ENCODE peak calls at places on chromosome 5, in ten cellular contexts. S, Y, E, V, D, W, Q, I, P and M are unnamed samples.

GRCh38 chr5:72167790-72168189 is 60.5 kb downstream of the MAP1B start:
- DNase-seq in D (no peak), Y (no peak), I (no peak), P (no peak), W (peak; percentile 58), S (no peak), Q (no peak), V (no peak), E (peak; percentile 53), M (no peak)

GRCh38 chr5:43676083-43676840 is 73.3 kb downstream of the NNT start:
- DNase-seq in E (no peak), D (peak; percentile 36), P (no peak), S (no peak), I (no peak), V (no peak), Q (no peak), W (no peak), Y (no peak), M (peak; percentile 22)

GRCh38 chr5:127029513-127030258 is 672 bp downstream of the MARCHF3 start:
- DNase-seq in V (peak; percentile 68), E (peak; percentile 41), I (no peak), Q (peak; percentile 66), D (peak; percentile 65), S (peak; percentile 85), P (peak; percentile 50), W (peak; percentile 74), Y (peak; percentile 68), M (peak; percentile 67)

GRCh38 chr5:172454355-172455086 is at the start of gene SH3PXD2B:
- DNase-seq in W (no peak), E (peak; percentile 71), V (no peak), P (no peak), Y (peak; percentile 59), I (no peak), Q (peak; percentile 39), S (peak; percentile 51), D (no peak), M (peak; percentile 16)

GRCh38 chr5:108084105-108084504 is 297.8 kb downstream of the FBXL17 start:
- DNase-seq in S (peak; percentile 21), D (peak; percentile 52), P (no peak), I (no peak), E (no peak), V (no peak), W (no peak), Y (no peak), Q (no peak), M (peak; percentile 52)

GRCh38 chr5:368162-369084 is 46.9 kb downstream of the AHRR start:
- DNase-seq in Q (peak; percentile 78), W (peak; percentile 12), P (no peak), E (no peak), I (no peak), S (no peak), Y (no peak), V (no peak), D (peak; percentile 98), M (no peak)

GRCh38 chr5:128536229-128536860 is 1.7 kb downstream of the FBN2 start:
- DNase-seq in P (no peak), W (no peak), S (peak; percentile 14), Y (no peak), V (no peak), I (no peak), Q (peak; percentile 0), E (no peak), D (peak; percentile 17), M (no peak)

GRCh38 chr5:59335544-59335943 is 558.0 kb downstream of the PDE4D start:
- DNase-seq in V (no peak), E (no peak), Q (no peak), D (no peak), W (no peak), I (no peak), S (no peak), P (no peak), Y (no peak), M (no peak)

GRCh38 chr5:56588636-56589485 is 226.5 kb upstream of the MAP3K1 start:
- DNase-seq in W (no peak), S (no peak), Y (no peak), P (no peak), Q (peak; percentile 81), E (peak; percentile 60), V (peak; percentile 34), I (no peak), D (no peak), M (no peak)

GRCh38 chr5:96605144-96605543 is 57.0 kb upstream of the CAST start:
- DNase-seq in I (no peak), P (no peak), D (no peak), E (no peak), Y (no peak), S (no peak), W (no peak), V (no peak), Q (no peak), M (no peak)

GRCh38 chr5:118327389-118327788 is 661.0 kb downstream of the DTWD2 start:
- DNase-seq in S (no peak), D (no peak), V (peak; percentile 33), Q (no peak), P (no peak), W (no peak), Y (no peak), I (no peak), E (no peak), M (peak; percentile 3)

GRCh38 chr5:146388418-146388817 is 49.8 kb downstream of the POU4F3 start:
- DNase-seq in Q (no peak), Y (no peak), W (no peak), S (no peak), I (no peak), P (no peak), E (no peak), V (no peak), D (peak; percentile 29), M (peak; percentile 2)

GRCh38 chr5:146395233-146395632 is 51.9 kb upstream of the TCERG1 start:
- DNase-seq in S (no peak), Q (no peak), W (no peak), V (no peak), Y (no peak), E (no peak), I (no peak), P (no peak), D (no peak), M (no peak)

GRCh38 chr5:146394486-146394885 is 52.6 kb upstream of the TCERG1 start:
- DNase-seq in S (no peak), W (no peak), V (no peak), Q (no peak), P (no peak), I (no peak), D (no peak), E (no peak), Y (no peak), M (no peak)

DNA sequence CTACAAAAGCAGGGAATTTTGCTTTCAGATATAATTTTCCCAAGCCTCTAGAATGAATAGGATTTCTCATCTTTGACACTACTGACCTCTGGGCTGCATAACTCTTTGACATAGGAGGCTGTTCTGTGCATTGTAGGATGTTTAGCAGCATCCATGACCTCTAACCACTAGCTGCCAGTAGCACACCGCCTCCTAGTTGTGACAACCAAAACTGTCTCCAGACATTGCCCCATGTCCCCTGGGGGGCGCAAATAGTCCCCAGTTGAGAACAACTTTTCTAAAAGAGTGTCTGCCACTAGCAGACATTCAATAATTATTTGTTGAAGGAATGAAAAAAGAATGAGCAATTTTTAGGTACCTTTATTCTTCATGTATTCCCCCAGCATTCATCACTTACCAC is 51.8 kb downstream of the POU4F3 start:
- DNase-seq in S (no peak), Y (peak; percentile 37), D (no peak), W (no peak), P (peak; percentile 6), I (no peak), Q (no peak), E (no peak), V (no peak), M (no peak)
- TF ChIP-seq CTCF in S (no peak), Y (peak; percentile 99), D (no peak), W (no peak), P (peak; percentile 66), I (peak; percentile 99), Q (peak; percentile 60), E (no peak), V (no peak), M (peak; percentile 4)

GRCh38 chr5:131466171-131466766 is 168.8 kb downstream of the RAPGEF6 start:
- DNase-seq in S (no peak), Y (no peak), P (no peak), Q (no peak), V (no peak), D (peak; percentile 95), W (no peak), I (no peak), E (no peak), M (peak; percentile 91)
- H3K36me3 ChIP-seq in S (peaks cover 2% of the 10 kb centered on the region), Y (peaks cover 28% of the 10 kb centered on the region), P (no peaks in the 10 kb centered on the region), Q (peaks cover 2% of the 10 kb centered on the region), V (peaks cover 6% of the 10 kb centered on the region), D (no peaks in the 10 kb centered on the region), W (no peaks in the 10 kb centered on the region), I (no peaks in the 10 kb centered on the region), E (peaks cover 14% of the 10 kb centered on the region), M (no peaks in the 10 kb centered on the region)

GRCh38 chr5:148381906-148382305 is 1.9 kb upstream of the FBXO38 start:
- DNase-seq in E (no peak), W (no peak), D (no peak), P (no peak), Y (no peak), S (no peak), I (no peak), Q (no peak), V (no peak), M (peak; percentile 48)

GRCh38 chr5:148385094-148385493 is 1.3 kb downstream of the FBXO38 start:
- DNase-seq in Y (no peak), D (no peak), Q (no peak), E (no peak), S (no peak), I (no peak), W (no peak), P (no peak), V (no peak), M (no peak)

GRCh38 chr5:148382961-148383360 is 797 bp upstream of the FBXO38 start:
- DNase-seq in P (no peak), V (no peak), Y (no peak), D (no peak), W (no peak), S (peak; percentile 60), Q (no peak), E (no peak), I (no peak), M (no peak)

GRCh38 chr5:148384389-148384756 is 615 bp downstream of the FBXO38 start:
- DNase-seq in Q (no peak), P (no peak), W (no peak), V (no peak), Y (peak; percentile 17), I (no peak), S (no peak), E (no peak), D (no peak), M (no peak)

GRCh38 chr5:148383564-148384388 is at the start of gene FBXO38:
- DNase-seq in S (peak; percentile 97), Y (peak; percentile 98), W (peak; percentile 98), D (peak; percentile 95), E (peak; percentile 98), Q (peak; percentile 93), I (peak; percentile 94), P (peak; percentile 94), V (peak; percentile 97), M (peak; percentile 96)
- TF ChIP-seq CTCF in S (no peak), Y (peak; percentile 22), W (peak; percentile 3), D (no peak), E (peak; percentile 22), Q (peak; percentile 12), I (no peak), P (no peak), V (no peak), M (peak; percentile 22)

DNA sequence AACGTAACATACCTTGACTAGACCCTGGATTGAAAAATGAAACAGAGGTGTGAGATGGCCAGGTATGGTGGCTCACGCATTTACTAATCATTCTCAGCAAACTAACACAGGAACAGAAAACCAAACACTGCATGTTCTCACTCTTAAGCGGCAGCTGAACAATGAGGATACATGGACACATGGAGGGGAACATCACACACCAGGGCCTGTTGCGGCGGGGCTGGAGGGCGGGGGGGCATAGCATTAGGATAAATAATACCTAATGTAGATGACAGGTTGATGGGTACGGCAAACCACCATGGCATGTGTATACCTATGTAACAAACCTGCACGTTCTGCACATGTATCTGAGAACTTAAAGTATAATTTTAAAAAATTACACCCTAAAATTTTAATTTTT is 15.9 kb downstream of the RAPGEF6 start:
- DNase-seq in Y (no peak), E (no peak), P (no peak), S (no peak), I (no peak), W (no peak), Q (no peak), D (no peak), V (no peak), M (no peak)
- H3K36me3 ChIP-seq in Y (peaks cover 20% of the 10 kb centered on the region), E (no peaks in the 10 kb centered on the region), P (no peaks in the 10 kb centered on the region), S (no peaks in the 10 kb centered on the region), I (no peaks in the 10 kb centered on the region), W (no peaks in the 10 kb centered on the region), Q (no peaks in the 10 kb centered on the region), D (no peaks in the 10 kb centered on the region), V (no peaks in the 10 kb centered on the region), M (no peaks in the 10 kb centered on the region)